ENCODE peak calls at places on chromosomes 1 and 21, in six cellular contexts. I is brain microvascular endothelial cell; P is heart right ventricle; G is PC-3; C is pancreas; Z is naive thymus-derived CD4-positive, alpha-beta T cell. B is an unnamed sample. For H3K36me3, the result is how much of the 10 kb centered on the place peaks cover.

GRCh38 chr1:30747028-30748008 is 10.3 kb downstream of the LAPTM5 start:
- DNase-seq in I (no peak), G (no peak), Z (no peak), P (no peak), C (no peak), B (no peak)

GRCh38 chr21:19607983-19608668 is 1204.5 kb upstream of the TMPRSS15 start:
- DNase-seq in G (no peak), P (no peak), C (no peak), I (no peak), Z (no peak), B (no peak)

GRCh38 chr1:52695627-52696026 is 2.5 kb downstream of the COA7 start:
- DNase-seq in C (no peak), Z (no peak), G (no peak), I (no peak), P (no peak), B (no peak)

GRCh38 chr1:109368464-109368863 is 29.3 kb downstream of the SORT1 start:
- DNase-seq in I (no peak), G (no peak), C (no peak), Z (no peak), P (no peak), B (no peak)

GRCh38 chr1:117633423-117633822 is 27.6 kb downstream of the TENT5C start:
- DNase-seq in P (no peak), G (no peak), Z (no peak), C (peak), I (no peak), B (no peak)

GRCh38 chr1:18299441-18300338 is 181.0 kb upstream of the KLHDC7A start:
- DNase-seq in C (no peak), P (no peak), G (peak), I (no peak), Z (no peak), B (no peak)

GRCh38 chr1:248844526-248844925 is 6.5 kb downstream of the ZNF672 start:
- DNase-seq in I (no peak), C (no peak), P (no peak), G (no peak), Z (no peak), B (no peak)

GRCh38 chr21:28754862-28755261 is 237.8 kb downstream of the LTN1 start:
- DNase-seq in C (no peak), I (no peak), G (no peak), P (no peak), Z (no peak), B (no peak)

GRCh38 chr1:6163973-6164617 is 16.0 kb downstream of the CHD5 start:
- DNase-seq in I (no peak), P (no peak), G (no peak), C (no peak), Z (no peak), B (no peak)

GRCh38 chr21:31326478-31327247 is 17.4 kb downstream of the TIAM1 start:
- DNase-seq in G (no peak), I (no peak), Z (peak), P (no peak), C (no peak), B (peak)

GRCh38 chr1:230713915-230714764 is at the start of gene AGT:
- DNase-seq in C (peak), I (peak), Z (no peak), P (peak), G (peak), B (no peak)

GRCh38 chr1:107480548-107480947 is 339.7 kb downstream of the NTNG1 start:
- DNase-seq in I (no peak), Z (no peak), P (no peak), G (no peak), C (no peak), B (peak)

GRCh38 chr1:52203935-52204625 is 62.2 kb downstream of the ZFYVE9 start:
- DNase-seq in I (no peak), Z (no peak), P (no peak), G (no peak), C (no peak), B (no peak)

GRCh38 chr1:41455479-41456271 is 28.8 kb downstream of the EDN2 start:
- DNase-seq in Z (no peak), C (no peak), I (peak), G (no peak), P (peak), B (no peak)

GRCh38 chr1:157137051-157137772 is 983 bp downstream of the ETV3 start:
- DNase-seq in Z (peak), G (peak), C (no peak), I (no peak), P (no peak), B (no peak)

GRCh38 chr1:216805233-216805632 is 82.0 kb upstream of the ESRRG start:
- DNase-seq in Z (no peak), I (no peak), P (no peak), C (no peak), G (no peak), B (no peak)

GRCh38 chr21:25938673-25939395 is 204.1 kb downstream of the GABPA start:
- DNase-seq in Z (no peak), I (no peak), P (peak), G (no peak), C (no peak), B (no peak)

GRCh38 chr1:24702511-24703293 is 42.5 kb upstream of the CLIC4 start:
- DNase-seq in C (no peak), G (peak), I (no peak), P (peak), Z (no peak), B (no peak)

GRCh38 chr1:64915381-64916274 is 50.7 kb downstream of the JAK1 start:
- DNase-seq in Z (no peak), G (peak), I (peak), P (no peak), C (no peak), B (no peak)

GRCh38 chr1:221697924-221698425 is 43.9 kb downstream of the DUSP10 start:
- DNase-seq in G (no peak), I (no peak), C (no peak), Z (no peak), P (no peak), B (no peak)

GRCh38 chr1:87641996-87642395 is 313.3 kb downstream of the LMO4 start:
- DNase-seq in G (no peak), P (no peak), I (no peak), Z (no peak), C (no peak), B (no peak)

GRCh38 chr1:111955755-111956154 is 33.7 kb downstream of the KCND3 start:
- DNase-seq in Z (no peak), P (no peak), G (no peak), C (no peak), I (no peak), B (no peak)

GRCh38 chr1:14598498-14599172 is at the start of gene KAZN:
- DNase-seq in Z (no peak), G (peak), I (no peak), P (no peak), C (peak), B (peak)

GRCh38 chr1:111593403-111594127 is 26.0 kb upstream of the RAP1A start:
- DNase-seq in Z (no peak), G (no peak), C (no peak), I (no peak), P (no peak), B (no peak)

GRCh38 chr1:13851726-13852125 is 151.7 kb downstream of the PRDM2 start:
- DNase-seq in I (no peak), P (no peak), Z (no peak), G (no peak), C (no peak), B (no peak)

GRCh38 chr1:57350619-57351018 is 73.2 kb downstream of the DAB1 start:
- DNase-seq in P (no peak), I (no peak), Z (no peak), C (no peak), G (no peak), B (no peak)

GRCh38 chr1:151972533-151973270 is 21.0 kb downstream of the S100A10 start:
- DNase-seq in G (peak), I (peak), Z (no peak), P (no peak), C (no peak), B (no peak)

GRCh38 chr1:245441699-245442098 is 286.9 kb downstream of the KIF26B start:
- DNase-seq in Z (no peak), I (no peak), P (no peak), G (no peak), C (no peak), B (no peak)

GRCh38 chr1:154062309-154062708 is 71.7 kb downstream of the RPS27 start:
- DNase-seq in Z (no peak), I (no peak), G (no peak), C (no peak), P (no peak), B (no peak)

GRCh38 chr1:162627662-162628296 is 4.5 kb upstream of the DDR2 start:
- DNase-seq in G (peak), Z (no peak), P (no peak), I (peak), C (no peak), B (no peak)

GRCh38 chr1:67735806-67736627 is 51.0 kb downstream of the GADD45A start:
- DNase-seq in Z (peak), I (peak), C (peak), P (peak), G (peak), B (peak)

GRCh38 chr1:90474731-90475130 is 242.4 kb downstream of the BARHL2 start:
- DNase-seq in I (no peak), P (no peak), G (no peak), Z (no peak), C (no peak), B (no peak)

GRCh38 chr1:89261926-89262540 is 10.6 kb downstream of the GBP5 start:
- DNase-seq in Z (no peak), P (no peak), C (no peak), I (no peak), G (no peak), B (no peak)

GRCh38 chr21:41664881-41665765 is 101.7 kb downstream of the RIPK4 start:
- DNase-seq in G (peak), Z (no peak), P (peak), C (no peak), I (peak), B (no peak)

GRCh38 chr21:40563845-40564717 is 282.9 kb downstream of the DSCAM start:
- DNase-seq in Z (no peak), C (no peak), G (no peak), I (no peak), P (no peak), B (no peak)

GRCh38 chr1:182604128-182604834 is at the start of gene RGS16:
- DNase-seq in I (peak), C (peak), G (peak), Z (peak), P (peak), B (peak)

GRCh38 chr1:182601416-182601786 is 2.8 kb downstream of the RGS16 start:
- DNase-seq in P (peak), Z (peak), I (peak), C (peak), G (peak), B (peak)

GRCh38 chr1:182601926-182602325 is 2.3 kb downstream of the RGS16 start:
- DNase-seq in P (no peak), G (no peak), Z (no peak), C (no peak), I (no peak), B (no peak)

GRCh38 chr1:182603646-182604127 is 502 bp downstream of the RGS16 start:
- DNase-seq in I (no peak), P (no peak), G (no peak), C (no peak), Z (no peak), B (no peak)

GRCh38 chr1:182602945-182603645 is 1.1 kb downstream of the RGS16 start:
- DNase-seq in G (no peak), C (no peak), P (no peak), Z (no peak), I (no peak), B (no peak)
- H3K4me3 ChIP-seq in G (peak), C (no peak), P (peak), Z (no peak), I (no peak), B (peak)

GRCh38 chr1:185260611-185261010 is 56.4 kb downstream of the IVNS1ABP start:
- DNase-seq in Z (no peak), C (no peak), P (no peak), G (peak), I (no peak), B (no peak)
- H3K36me3 ChIP-seq in Z (under half), C (under half), P (under half), G (under half), I (under half), B (under half)

DNA sequence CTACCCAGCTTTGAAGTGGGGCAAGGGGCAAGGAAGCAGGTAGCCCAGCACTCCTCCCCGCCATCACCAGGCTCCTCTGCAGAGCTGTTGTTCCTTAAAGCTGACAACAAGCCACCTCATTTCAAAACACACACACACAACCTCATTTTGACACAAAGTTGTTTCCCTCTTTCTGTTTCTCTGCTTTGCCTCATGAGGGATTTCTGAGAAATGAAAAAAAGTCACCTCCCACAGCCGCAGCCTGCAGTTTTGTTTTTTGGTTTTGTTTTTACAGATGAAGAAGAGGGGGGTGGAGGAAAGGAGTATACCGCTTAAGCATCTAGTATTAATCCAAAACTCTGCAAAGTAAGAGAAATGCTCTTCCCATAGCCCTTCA is 12.1 kb downstream of the MCL1 start:
- DNase-seq in P (no peak), G (no peak), I (no peak), Z (peak), C (no peak), B (peak)
- H3K4me3 ChIP-seq in P (peak), G (no peak), I (peak), Z (peak), C (no peak), B (peak)

GRCh38 chr21:43669828-43670605 is 10.7 kb downstream of the RRP1B start:
- DNase-seq in G (no peak), P (no peak), I (no peak), Z (no peak), C (no peak), B (no peak)
- H3K36me3 ChIP-seq in G (under half), P (under half), I (under half), Z (half or more), C (under half), B (under half)

DNA sequence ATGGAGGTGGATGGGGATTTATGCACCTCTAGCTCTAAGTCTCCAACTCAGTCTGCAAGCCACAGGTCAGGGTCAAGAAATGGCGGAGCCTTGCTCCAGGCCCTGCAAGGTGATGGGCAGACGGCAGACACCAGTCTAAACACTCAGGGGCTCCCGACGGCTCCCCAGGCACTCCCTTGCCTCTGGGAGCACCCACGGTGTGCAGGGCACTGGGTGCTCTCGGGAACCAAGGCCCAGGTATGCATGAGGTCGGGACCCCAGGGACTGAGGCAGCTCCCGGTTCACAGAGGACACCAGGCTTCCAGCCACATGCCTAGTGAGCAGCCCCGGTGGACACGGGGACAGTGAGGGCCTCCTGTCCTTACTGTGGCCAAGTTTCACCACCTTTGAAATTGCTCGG is 53.1 kb upstream of the TTC34 start:
- DNase-seq in G (no peak), Z (no peak), P (no peak), C (no peak), I (no peak), B (no peak)
- H3K4me3 ChIP-seq in G (no peak), Z (no peak), P (no peak), C (no peak), I (no peak), B (no peak)

DNA sequence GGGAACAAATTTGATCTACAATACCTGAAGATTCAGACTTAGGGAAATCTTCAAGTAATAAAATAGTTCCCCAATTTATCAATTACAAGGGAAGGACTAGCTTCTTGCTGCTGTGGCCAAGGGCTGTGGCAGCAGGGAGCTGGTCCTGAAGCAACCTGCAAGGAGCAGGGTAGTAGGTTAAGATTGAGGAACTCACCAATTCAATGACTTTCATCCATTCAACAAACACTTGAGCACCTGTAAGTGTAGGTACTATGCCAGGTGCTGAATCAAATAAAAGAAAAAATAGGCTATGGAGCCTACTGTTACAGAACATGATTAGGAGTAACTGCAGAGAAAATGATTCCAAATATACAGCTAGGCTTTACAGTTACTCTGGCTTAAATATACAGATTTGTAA is 64.2 kb upstream of the RBM34 start:
- DNase-seq in C (no peak), I (no peak), Z (no peak), P (no peak), G (no peak), B (no peak)
- H3K36me3 ChIP-seq in C (under half), I (under half), Z (half or more), P (half or more), G (under half), B (under half)

GRCh38 chr21:17539743-17540341 is 27.0 kb downstream of the CXADR start:
- DNase-seq in I (no peak), P (no peak), G (no peak), C (no peak), Z (no peak), B (no peak)

GRCh38 chr21:17537299-17537698 is 24.5 kb downstream of the CXADR start:
- DNase-seq in P (no peak), C (no peak), I (no peak), Z (no peak), G (peak), B (no peak)

GRCh38 chr21:17540530-17540929 is 27.7 kb downstream of the CXADR start:
- DNase-seq in G (no peak), P (no peak), Z (no peak), C (no peak), I (no peak), B (no peak)

GRCh38 chr21:17538576-17538975 is 25.7 kb downstream of the CXADR start:
- DNase-seq in G (no peak), Z (no peak), I (no peak), P (no peak), C (no peak), B (no peak)

DNA sequence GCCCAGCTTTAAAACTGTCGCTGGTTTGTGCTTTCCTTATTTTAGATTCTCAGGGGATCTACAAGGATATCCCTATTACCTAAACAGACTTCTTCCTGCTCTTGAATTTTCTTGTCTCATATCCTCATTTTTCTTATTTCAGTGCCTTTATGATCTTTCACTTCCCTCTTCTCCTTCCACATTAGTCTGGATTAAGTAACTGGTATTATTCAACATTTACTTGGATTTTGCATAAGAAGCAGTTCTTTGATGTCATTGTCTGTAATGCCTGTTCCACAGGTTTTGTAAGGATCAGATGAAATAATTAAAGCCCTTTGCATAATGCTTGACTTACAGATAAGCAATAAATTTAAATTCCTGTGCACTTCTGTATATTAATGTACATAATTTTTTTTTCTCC is 26.5 kb downstream of the CXADR start:
- DNase-seq in G (no peak), I (no peak), C (no peak), P (no peak), Z (no peak), B (no peak)
- H3K4me3 ChIP-seq in G (no peak), I (no peak), C (no peak), P (no peak), Z (no peak), B (no peak)